ENCODE peak calls at places on chromosomes 6 and 20, in seven cellular contexts. K is HFFc6, S is foreskin fibroblast, I is HCT116, D is retinal pigment epithelial cell, G is dorsolateral prefrontal cortex, Z is fibroblast of mammary gland. P is an unnamed sample.

GRCh38 chr6:127547215-127547614 is 28.1 kb upstream of the MTCL3 start:
- DNase-seq in S (peak), D (no peak), G (no peak), Z (peak), K (peak), I (no peak), P (no peak)

GRCh38 chr20:10929023-10929422 is 255.2 kb upstream of the JAG1 start:
- DNase-seq in I (no peak), D (no peak), G (no peak), K (no peak), S (peak), Z (no peak), P (no peak)

GRCh38 chr20:60009826-60010616 is 51.8 kb downstream of the CDH26 start:
- DNase-seq in G (no peak), I (no peak), D (no peak), Z (peak), S (no peak), K (no peak), P (no peak)

GRCh38 chr6:73455865-73456629 is 4.0 kb upstream of the CGAS start:
- DNase-seq in I (no peak), K (no peak), G (no peak), Z (peak), D (no peak), S (peak), P (no peak)

GRCh38 chr20:50438986-50439407 is 71.2 kb upstream of the PTPN1 start:
- DNase-seq in Z (peak), D (no peak), I (peak), G (no peak), K (peak), S (peak), P (no peak)

GRCh38 chr6:52570291-52570700 is 6.6 kb downstream of the TRAM2 start:
- DNase-seq in Z (peak), I (no peak), G (no peak), D (no peak), K (peak), S (peak), P (no peak)

GRCh38 chr6:14108571-14109410 is 8.8 kb upstream of the CD83 start:
- DNase-seq in Z (no peak), D (no peak), K (no peak), S (no peak), I (no peak), G (no peak), P (no peak)

GRCh38 chr6:53873922-53874321 is 79.1 kb downstream of the LRRC1 start:
- DNase-seq in I (no peak), Z (no peak), S (no peak), D (no peak), K (peak), G (no peak), P (no peak)

GRCh38 chr6:63509652-63510352 is 62.5 kb upstream of the LOC128125822 start:
- DNase-seq in Z (peak), D (no peak), G (no peak), S (no peak), I (no peak), K (no peak), P (no peak)

GRCh38 chr20:38982291-38982690 is 20.1 kb downstream of the DHX35 start:
- DNase-seq in S (peak), I (no peak), G (no peak), K (no peak), Z (no peak), D (no peak), P (no peak)

GRCh38 chr20:54062812-54063280 is 7.5 kb downstream of the BCAS1 start:
- DNase-seq in S (peak), D (no peak), K (peak), I (peak), G (no peak), Z (peak), P (no peak)

GRCh38 chr6:19860235-19860877 is 23.2 kb downstream of the ID4 start:
- DNase-seq in K (no peak), G (no peak), Z (no peak), D (no peak), S (no peak), I (no peak), P (no peak)

GRCh38 chr6:7137335-7138106 is 29.8 kb downstream of the RREB1 start:
- DNase-seq in G (no peak), I (no peak), K (peak), S (peak), Z (peak), D (no peak), P (no peak)

GRCh38 chr20:11978496-11978895 is 60.8 kb downstream of the BTBD3 start:
- DNase-seq in Z (no peak), G (no peak), S (no peak), I (no peak), D (no peak), K (no peak), P (no peak)

GRCh38 chr6:14763139-14763538 is 482.7 kb upstream of the JARID2 start:
- DNase-seq in D (peak), S (peak), Z (peak), G (no peak), K (peak), I (no peak), P (no peak)

GRCh38 chr6:24908555-24908954 is 27.2 kb downstream of the RIPOR2 start:
- DNase-seq in K (peak), Z (peak), G (no peak), I (no peak), D (no peak), S (peak), P (no peak)

GRCh38 chr20:39825950-39826349 is 863.1 kb downstream of the MAFB start:
- DNase-seq in I (no peak), Z (peak), S (no peak), D (no peak), K (no peak), G (no peak), P (no peak)

GRCh38 chr6:6736753-6737654 is 148.5 kb downstream of the LY86 start:
- DNase-seq in G (no peak), K (peak), D (no peak), S (peak), I (no peak), Z (peak), P (peak)

GRCh38 chr20:12276011-12276673 is 358.4 kb downstream of the BTBD3 start:
- DNase-seq in Z (no peak), I (no peak), D (no peak), S (no peak), K (no peak), G (no peak), P (no peak)

GRCh38 chr20:61875221-61875885 is 190.3 kb downstream of the TAF4 start:
- DNase-seq in I (no peak), D (no peak), S (no peak), G (no peak), Z (no peak), K (no peak), P (peak)

GRCh38 chr20:17941826-17942196 is 26.8 kb downstream of the SNX5 start:
- DNase-seq in S (no peak), Z (no peak), D (no peak), G (no peak), I (no peak), K (no peak), P (no peak)

GRCh38 chr6:84791233-84791632 is 26.8 kb upstream of the TBX18 start:
- DNase-seq in Z (peak), D (no peak), I (no peak), K (no peak), G (no peak), S (peak), P (no peak)

GRCh38 chr20:15176929-15177328 is 839.5 kb upstream of the FLRT3 start:
- DNase-seq in I (no peak), S (no peak), Z (no peak), G (peak), D (no peak), K (no peak), P (no peak)
- TF ChIP-seq CTCF in I (no peak), S (no peak), Z (no peak), G (no peak), D (no peak), K (no peak), P (no peak)

GRCh38 chr6:38695933-38696332 is 7.0 kb downstream of the GLO1 start:
- DNase-seq in K (no peak), Z (no peak), G (no peak), I (no peak), S (no peak), D (no peak), P (no peak)
- TF ChIP-seq CTCF in K (no peak), Z (no peak), G (no peak), I (no peak), S (no peak), D (no peak), P (no peak)

DNA sequence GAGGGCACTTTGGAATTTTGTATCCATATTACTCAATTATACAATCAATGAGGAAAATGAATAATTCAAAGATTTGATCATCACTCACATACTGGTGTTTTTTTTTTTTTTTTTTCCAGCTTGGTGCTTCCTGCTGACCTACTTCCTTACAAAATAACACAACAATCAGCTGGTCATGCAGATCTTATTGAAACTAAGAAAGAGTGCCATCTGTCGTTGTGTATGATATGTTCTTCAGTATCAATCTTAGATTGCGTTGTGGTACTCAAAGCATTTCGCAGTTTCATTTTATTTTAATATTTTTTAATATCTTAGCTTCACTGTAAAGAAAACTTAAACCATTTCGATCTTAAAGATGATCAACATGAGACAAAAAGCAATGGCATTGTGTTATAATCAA is 155.6 kb downstream of the OGFRL1 start:
- DNase-seq in S (peak), G (no peak), I (no peak), D (no peak), Z (no peak), K (no peak), P (no peak)
- TF ChIP-seq CTCF in S (no peak), G (peak), I (no peak), D (no peak), Z (no peak), K (no peak), P (no peak)

GRCh38 chr6:18264338-18265098 is at the start of gene DEK:
- DNase-seq in S (peak), D (no peak), I (peak), Z (peak), G (peak), K (peak), P (peak)
- TF ChIP-seq CTCF in S (peak), D (peak), I (peak), Z (peak), G (peak), K (peak), P (peak)

GRCh38 chr6:113707194-113707593 is 150.0 kb upstream of the MARCKS start:
- DNase-seq in S (no peak), G (no peak), Z (no peak), D (no peak), K (no peak), I (no peak), P (no peak)

GRCh38 chr6:113696960-113697359 is 160.2 kb upstream of the MARCKS start:
- DNase-seq in I (no peak), K (no peak), D (no peak), Z (peak), S (peak), G (no peak), P (no peak)

GRCh38 chr6:113697642-113698410 is 159.3 kb upstream of the MARCKS start:
- DNase-seq in G (no peak), I (no peak), K (peak), D (peak), S (peak), Z (peak), P (no peak)

GRCh38 chr6:113699239-113699638 is 157.9 kb upstream of the MARCKS start:
- DNase-seq in K (no peak), D (no peak), Z (no peak), S (no peak), G (no peak), I (no peak), P (no peak)

DNA sequence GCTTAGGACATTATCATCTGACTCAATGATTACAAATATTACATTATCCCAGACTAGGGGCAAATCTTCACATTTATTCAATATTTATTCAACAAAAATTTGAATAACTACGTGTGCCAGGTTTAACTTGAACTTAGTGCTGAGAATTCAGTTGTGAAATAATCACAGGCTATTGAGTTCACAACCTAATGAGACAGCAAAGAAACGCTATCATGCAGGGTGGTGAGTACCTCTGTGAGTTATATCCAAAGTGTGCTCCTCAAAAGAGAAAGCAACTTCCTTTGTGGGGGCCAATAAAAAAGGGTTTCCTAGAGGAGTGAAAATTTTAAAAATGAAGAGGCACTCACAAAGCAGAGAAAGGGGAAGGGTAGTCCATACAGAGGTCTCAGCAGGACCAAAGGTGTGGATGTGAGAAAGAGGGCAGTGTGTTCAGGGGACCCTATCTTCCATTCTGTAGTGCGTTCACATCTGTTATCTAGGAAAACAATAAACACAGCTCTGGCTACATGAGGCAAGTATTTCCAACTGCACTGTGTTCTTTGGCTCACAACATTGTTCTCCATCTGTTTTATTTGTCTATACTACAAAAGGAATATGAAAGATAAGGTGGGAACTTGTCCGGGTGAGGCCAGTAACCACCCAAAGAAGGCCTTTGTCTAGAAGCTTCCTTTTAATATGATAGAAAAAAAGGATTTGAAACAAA is 155.4 kb upstream of the MARCKS start:
- DNase-seq in D (no peak), I (no peak), K (no peak), Z (no peak), S (peak), G (no peak), P (no peak)
- TF ChIP-seq CTCF in D (no peak), I (no peak), K (no peak), Z (no peak), S (no peak), G (no peak), P (no peak)

GRCh38 chr20:24918579-24919566 is 30.2 kb upstream of the CST7 start:
- DNase-seq in D (no peak), I (no peak), S (no peak), Z (no peak), G (no peak), K (no peak), P (no peak)
- TF ChIP-seq CTCF in D (no peak), I (no peak), S (no peak), Z (no peak), G (no peak), K (peak), P (no peak)

DNA sequence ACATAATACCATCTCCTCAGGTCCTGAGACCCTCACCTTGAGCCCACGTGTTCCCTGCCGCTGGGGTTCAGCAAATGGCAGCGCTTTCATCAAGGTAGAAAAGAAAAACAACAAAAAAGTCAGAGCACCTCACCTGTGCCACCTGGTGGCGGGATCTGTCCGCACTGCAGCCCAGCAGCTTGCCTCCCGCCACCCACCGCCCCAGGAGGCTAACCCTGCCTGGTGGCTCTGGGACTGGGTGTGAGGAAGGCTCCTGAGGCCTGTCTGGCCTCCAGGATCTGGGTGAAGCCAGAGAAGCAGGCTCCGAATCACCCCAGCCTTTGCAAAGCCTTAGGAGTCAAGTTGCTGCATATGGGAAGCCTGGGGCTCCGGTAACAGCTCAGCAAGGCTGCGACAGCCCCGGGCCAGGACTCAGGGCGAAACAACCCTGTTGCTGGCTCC is 270.8 kb downstream of the BMP7 start:
- DNase-seq in I (peak), S (peak), G (no peak), Z (peak), K (no peak), D (no peak), P (peak)
- TF ChIP-seq CTCF in I (peak), S (peak), G (peak), Z (peak), K (peak), D (peak), P (peak)

DNA sequence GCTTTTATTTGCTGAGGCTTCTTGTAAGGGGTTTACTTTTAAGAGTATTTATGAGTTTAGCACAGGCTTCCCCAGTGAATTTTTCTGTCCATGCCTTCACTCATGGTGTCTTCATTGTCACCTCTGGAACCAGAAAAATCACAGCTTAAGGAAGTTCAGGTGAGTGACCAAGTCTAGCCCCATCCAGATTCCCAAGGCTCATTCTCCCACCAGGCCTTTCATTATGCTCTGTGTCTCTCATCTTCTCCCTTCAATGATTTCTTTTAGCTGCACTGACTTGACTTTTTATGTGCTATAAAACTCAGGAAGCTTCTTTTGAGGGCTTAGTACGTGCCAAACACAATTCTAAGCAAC is 64.9 kb upstream of the NEDD9 start:
- DNase-seq in S (no peak), G (no peak), D (no peak), K (no peak), Z (no peak), I (no peak), P (no peak)
- TF ChIP-seq CTCF in S (no peak), G (no peak), D (no peak), K (no peak), Z (no peak), I (no peak), P (no peak)

P was measured in neural crest cell.